ENCODE peak calls at places on chromosomes 11 and 22, in nine cellular contexts. One of them, this sample, is unnamed.

GRCh38 chr22:38697055-38697980 is 3.4 kb downstream of the JOSD1 start:
- DNase-seq in A172: no peak
- DNase-seq in astrocyte of the spinal cord: peak
- DNase-seq in activated naive CD8-positive, alpha-beta T cell treated with anti-CD3 and anti-CD28 coated beads, Interleukin-2, amount 50 U/mL, for 24 hours: no peak
- DNase-seq in CD8-positive, alpha-beta T cell: no peak
- DNase-seq in COR-L47: no peak
- DNase-seq in psoas muscle: no peak
- DNase-seq in amniotic stem cell: no peak
- DNase-seq in testis: no peak
- DNase-seq in this sample: no peak

GRCh38 chr22:42076764-42077485 is 2.6 kb upstream of the SMDT1 start:
- DNase-seq in A172: no peak
- DNase-seq in astrocyte of the spinal cord: no peak
- DNase-seq in activated naive CD8-positive, alpha-beta T cell treated with anti-CD3 and anti-CD28 coated beads, Interleukin-2, amount 50 U/mL, for 24 hours: no peak
- DNase-seq in CD8-positive, alpha-beta T cell: no peak
- DNase-seq in COR-L47: no peak
- DNase-seq in psoas muscle: no peak
- DNase-seq in amniotic stem cell: no peak
- DNase-seq in testis: peak
- DNase-seq in this sample: no peak

GRCh38 chr11:10414181-10414580 is 40.9 kb upstream of the AMPD3 start:
- DNase-seq in A172: no peak
- DNase-seq in astrocyte of the spinal cord: no peak
- DNase-seq in activated naive CD8-positive, alpha-beta T cell treated with anti-CD3 and anti-CD28 coated beads, Interleukin-2, amount 50 U/mL, for 24 hours: no peak
- DNase-seq in CD8-positive, alpha-beta T cell: no peak
- DNase-seq in COR-L47: no peak
- DNase-seq in psoas muscle: no peak
- DNase-seq in amniotic stem cell: no peak
- DNase-seq in testis: no peak
- DNase-seq in this sample: no peak

GRCh38 chr11:17987826-17988225 is 25.0 kb downstream of the SERGEF start:
- DNase-seq in A172: no peak
- DNase-seq in astrocyte of the spinal cord: no peak
- DNase-seq in activated naive CD8-positive, alpha-beta T cell treated with anti-CD3 and anti-CD28 coated beads, Interleukin-2, amount 50 U/mL, for 24 hours: no peak
- DNase-seq in CD8-positive, alpha-beta T cell: no peak
- DNase-seq in COR-L47: no peak
- DNase-seq in psoas muscle: no peak
- DNase-seq in amniotic stem cell: no peak
- DNase-seq in testis: no peak
- DNase-seq in this sample: no peak

GRCh38 chr11:68092411-68092810 is 28.8 kb downstream of the CHKA start:
- DNase-seq in A172: no peak
- DNase-seq in astrocyte of the spinal cord: no peak
- DNase-seq in activated naive CD8-positive, alpha-beta T cell treated with anti-CD3 and anti-CD28 coated beads, Interleukin-2, amount 50 U/mL, for 24 hours: no peak
- DNase-seq in CD8-positive, alpha-beta T cell: no peak
- DNase-seq in COR-L47: no peak
- DNase-seq in psoas muscle: no peak
- DNase-seq in amniotic stem cell: no peak
- DNase-seq in testis: no peak
- DNase-seq in this sample: no peak

GRCh38 chr11:62104816-62105610 is 18.8 kb upstream of the INCENP start:
- DNase-seq in A172: no peak
- DNase-seq in astrocyte of the spinal cord: peak
- DNase-seq in activated naive CD8-positive, alpha-beta T cell treated with anti-CD3 and anti-CD28 coated beads, Interleukin-2, amount 50 U/mL, for 24 hours: no peak
- DNase-seq in CD8-positive, alpha-beta T cell: no peak
- DNase-seq in COR-L47: no peak
- DNase-seq in psoas muscle: no peak
- DNase-seq in amniotic stem cell: no peak
- DNase-seq in testis: no peak
- DNase-seq in this sample: no peak

GRCh38 chr22:44831885-44832284 is 79.5 kb downstream of the ARHGAP8 start:
- DNase-seq in A172: no peak
- DNase-seq in astrocyte of the spinal cord: no peak
- DNase-seq in activated naive CD8-positive, alpha-beta T cell treated with anti-CD3 and anti-CD28 coated beads, Interleukin-2, amount 50 U/mL, for 24 hours: no peak
- DNase-seq in CD8-positive, alpha-beta T cell: no peak
- DNase-seq in COR-L47: no peak
- DNase-seq in psoas muscle: no peak
- DNase-seq in amniotic stem cell: no peak
- DNase-seq in testis: no peak
- DNase-seq in this sample: no peak

GRCh38 chr22:31870890-31871289 is 73.4 kb upstream of the YWHAH start:
- DNase-seq in A172: peak
- DNase-seq in astrocyte of the spinal cord: peak
- DNase-seq in activated naive CD8-positive, alpha-beta T cell treated with anti-CD3 and anti-CD28 coated beads, Interleukin-2, amount 50 U/mL, for 24 hours: no peak
- DNase-seq in CD8-positive, alpha-beta T cell: no peak
- DNase-seq in COR-L47: peak
- DNase-seq in psoas muscle: no peak
- DNase-seq in amniotic stem cell: peak
- DNase-seq in testis: no peak
- DNase-seq in this sample: no peak

GRCh38 chr11:13405220-13405619 is 57.8 kb downstream of the BTBD10 start:
- DNase-seq in A172: no peak
- DNase-seq in astrocyte of the spinal cord: no peak
- DNase-seq in activated naive CD8-positive, alpha-beta T cell treated with anti-CD3 and anti-CD28 coated beads, Interleukin-2, amount 50 U/mL, for 24 hours: no peak
- DNase-seq in CD8-positive, alpha-beta T cell: no peak
- DNase-seq in COR-L47: no peak
- DNase-seq in psoas muscle: no peak
- DNase-seq in amniotic stem cell: no peak
- DNase-seq in testis: no peak
- DNase-seq in this sample: no peak

GRCh38 chr11:76200006-76200940 is 6.0 kb downstream of the WNT11 start:
- DNase-seq in A172: no peak
- DNase-seq in astrocyte of the spinal cord: no peak
- DNase-seq in activated naive CD8-positive, alpha-beta T cell treated with anti-CD3 and anti-CD28 coated beads, Interleukin-2, amount 50 U/mL, for 24 hours: no peak
- DNase-seq in CD8-positive, alpha-beta T cell: no peak
- DNase-seq in COR-L47: no peak
- DNase-seq in psoas muscle: peak
- DNase-seq in amniotic stem cell: no peak
- DNase-seq in testis: no peak
- DNase-seq in this sample: no peak